ENCODE peak calls at places on chromosomes 13 and 19, in ten cellular contexts. C is pancreas; P is effector memory CD8-positive, alpha-beta T cell; X is activated B cell treated with CpG ODN at 0.5 μM for 24 hours; O is T-helper 17 cell; M is GM12878; L is psoas muscle; Q is activated CD8-positive, alpha-beta T cell treated with anti-CD3 and anti-CD28 coated beads for 36 hours; S is upper lobe of right lung; K is activated T-helper 17 cell treated with anti-CD3 and anti-CD28 coated beads, Interleukin-2, amount 50 U/mL, for 72 hours. I is an unnamed sample.

GRCh38 chr13:20043207-20043925 is 84.8 kb downstream of the ZMYM2 start:
- ATAC-seq in O (no peak), Q (no peak), K (no peak), X (no peak), L (no peak), C (no peak), M (no peak), S (peak), P (no peak), I (no peak)

GRCh38 chr13:23609414-23610186 is 39.4 kb downstream of the TNFRSF19 start:
- ATAC-seq in O (no peak), C (no peak), K (no peak), X (no peak), L (peak), Q (no peak), P (no peak), S (peak), M (peak), I (no peak)

GRCh38 chr13:98557934-98558630 is 18.8 kb downstream of the STK24 start:
- ATAC-seq in L (peak), Q (no peak), S (peak), O (no peak), P (no peak), X (no peak), M (no peak), C (no peak), K (peak), I (no peak)

GRCh38 chr19:50465000-50465399 is 11.3 kb upstream of the EMC10 start:
- ATAC-seq in X (no peak), L (no peak), C (no peak), M (no peak), O (no peak), S (no peak), P (no peak), Q (no peak), K (no peak), I (no peak)

GRCh38 chr19:5914358-5914774 is 312 bp downstream of the CAPS start:
- ATAC-seq in M (no peak), Q (no peak), S (peak), C (peak), P (no peak), X (no peak), O (no peak), L (peak), K (no peak), I (no peak)

GRCh38 chr13:98273824-98274786 is 97.0 kb upstream of the RNF113B start:
- ATAC-seq in K (no peak), X (no peak), M (no peak), S (no peak), L (no peak), P (no peak), C (peak), O (no peak), Q (no peak), I (no peak)

GRCh38 chr19:41095703-41096102 is 7.5 kb downstream of the CYP2A13 start:
- ATAC-seq in M (no peak), K (peak), C (no peak), S (peak), L (no peak), P (peak), X (no peak), O (peak), Q (peak), I (no peak)

GRCh38 chr13:30807392-30807791 is 72.0 kb downstream of the ALOX5AP start:
- ATAC-seq in O (no peak), M (no peak), C (no peak), P (no peak), Q (no peak), K (no peak), S (no peak), L (no peak), X (no peak), I (no peak)

GRCh38 chr13:100203696-100204367 is 114.9 kb downstream of the PCCA start:
- ATAC-seq in L (no peak), Q (peak), C (no peak), X (no peak), S (no peak), P (peak), O (peak), M (peak), K (peak), I (no peak)

GRCh38 chr13:113106666-113107065 is 1.1 kb downstream of the F7 start:
- ATAC-seq in L (no peak), C (no peak), Q (peak), M (no peak), P (no peak), O (no peak), K (peak), X (no peak), S (no peak), I (peak)

GRCh38 chr19:38511074-38511708 is 77.7 kb downstream of the RYR1 start:
- ATAC-seq in P (no peak), M (no peak), L (no peak), X (no peak), Q (no peak), C (no peak), O (no peak), K (no peak), S (no peak), I (no peak)

GRCh38 chr19:1907563-1908363 is 2.6 kb downstream of the ADAT3 start:
- ATAC-seq in X (no peak), C (peak), O (no peak), M (no peak), P (no peak), K (no peak), S (peak), L (no peak), Q (no peak), I (no peak)

GRCh38 chr13:103097366-103097928 is 31.2 kb upstream of the SLC10A2 start:
- ATAC-seq in L (no peak), Q (no peak), X (no peak), P (no peak), M (no peak), S (no peak), C (no peak), O (no peak), K (no peak), I (no peak)

GRCh38 chr19:17560205-17560595 is 4.8 kb downstream of the COLGALT1 start:
- ATAC-seq in O (no peak), S (peak), X (no peak), K (no peak), C (no peak), P (no peak), Q (no peak), M (no peak), L (no peak), I (no peak)